ENCODE peak calls at places on chromosomes 4 and X, in ten cellular contexts. H is lower lobe of right lung, B is neuronal stem cell, W is PC-3, L is upper lobe of left lung, D is heart left ventricle, U is stomach, S is tibial artery, N is AG04450, Z is adipocyte. V is an unnamed sample.

GRCh38 chr4:47561331-47561730 is 76.3 kb downstream of the ATP10D start:
- DNase-seq in H (no peak), B (no peak), W (no peak), L (no peak), D (no peak), U (no peak), S (no peak), N (no peak), Z (no peak), V (no peak)

GRCh38 chr4:37767546-37767945 is 58.9 kb upstream of the PGM2 start:
- DNase-seq in H (peak; percentile 87), B (no peak), W (no peak), L (no peak), D (peak; percentile 77), U (peak; percentile 77), S (peak; percentile 78), N (no peak), Z (peak; percentile 10), V (no peak)

GRCh38 chr4:179843370-179843769 is 2399.8 kb upstream of the TENM3 start:
- DNase-seq in H (no peak), B (peak; percentile 14), W (no peak), L (no peak), D (no peak), U (no peak), S (no peak), N (no peak), Z (no peak), V (no peak)

GRCh38 chr4:141599853-141600252 is 36.5 kb upstream of the IL15 start:
- DNase-seq in H (no peak), B (no peak), W (peak; percentile 26), L (no peak), D (no peak), U (no peak), S (no peak), N (no peak), Z (peak; percentile 29), V (no peak)

GRCh38 chr4:177369372-177369771 is 59.7 kb downstream of the NEIL3 start:
- DNase-seq in H (no peak), B (no peak), W (no peak), L (no peak), D (no peak), U (no peak), S (no peak), N (peak; percentile 60), Z (peak; percentile 68), V (no peak)

GRCh38 chr4:133618963-133619362 is 469.9 kb downstream of the PCDH10 start:
- DNase-seq in H (no peak), B (no peak), W (no peak), L (no peak), D (no peak), U (no peak), S (no peak), N (no peak), Z (no peak), V (no peak)

GRCh38 chr4:154490589-154491340 is 834 bp downstream of the DCHS2 start:
- DNase-seq in H (no peak), B (no peak), W (no peak), L (peak; percentile 84), D (no peak), U (no peak), S (no peak), N (no peak), Z (no peak), V (peak; percentile 16)

GRCh38 chr4:2402053-2402452 is 16.4 kb downstream of the ZFYVE28 start:
- DNase-seq in H (peak; percentile 68), B (peak; percentile 67), W (peak; percentile 23), L (peak; percentile 86), D (peak; percentile 76), U (peak; percentile 81), S (no peak), N (no peak), Z (peak; percentile 45), V (peak; percentile 14)

GRCh38 chrX:110003167-110004156 is 548 bp downstream of the TMEM164 start:
- DNase-seq in H (peak; percentile 51), B (no peak), W (no peak), L (peak; percentile 40), D (peak; percentile 31), U (peak; percentile 39), S (no peak), N (no peak), Z (peak; percentile 46), V (no peak)

GRCh38 chrX:131675596-131676194 is 131.8 kb downstream of the OR13H1 start:
- DNase-seq in H (no peak), B (peak; percentile 3), W (peak; percentile 45), L (no peak), D (no peak), U (no peak), S (no peak), N (no peak), Z (peak; percentile 4), V (no peak)

GRCh38 chrX:65581661-65582339 is 47.2 kb upstream of the LAS1L start:
- DNase-seq in H (no peak), B (peak; percentile 36), W (peak; percentile 85), L (no peak), D (peak; percentile 49), U (peak; percentile 65), S (peak; percentile 68), N (peak; percentile 16), Z (peak; percentile 80), V (peak; percentile 63)

GRCh38 chrX:39834600-39834999 is 263.2 kb downstream of the BCOR start:
- DNase-seq in H (no peak), B (no peak), W (no peak), L (no peak), D (no peak), U (no peak), S (no peak), N (no peak), Z (no peak), V (no peak)

GRCh38 chr4:2860391-2861348 is 17.0 kb downstream of the ADD1 start:
- DNase-seq in H (peak; percentile 67), B (no peak), W (no peak), L (no peak), D (peak; percentile 68), U (no peak), S (no peak), N (no peak), Z (peak; percentile 65), V (no peak)

GRCh38 chr4:43458293-43458692 is 565.8 kb downstream of the GRXCR1 start:
- DNase-seq in H (no peak), B (no peak), W (no peak), L (no peak), D (no peak), U (no peak), S (no peak), N (no peak), Z (no peak), V (no peak)

GRCh38 chr4:172619798-172620197 is 548.8 kb upstream of the GALNT7 start:
- DNase-seq in H (no peak), B (no peak), W (no peak), L (no peak), D (no peak), U (no peak), S (no peak), N (no peak), Z (no peak), V (no peak)

GRCh38 chrX:152600853-152601635 is 36.7 kb upstream of the GABRQ start:
- DNase-seq in H (no peak), B (peak; percentile 36), W (no peak), L (no peak), D (no peak), U (no peak), S (no peak), N (no peak), Z (no peak), V (no peak)

GRCh38 chr4:107666134-107666533 is 53.9 kb downstream of the PAPSS1 start:
- DNase-seq in H (no peak), B (no peak), W (peak; percentile 23), L (no peak), D (no peak), U (no peak), S (no peak), N (peak; percentile 18), Z (peak; percentile 80), V (no peak)

GRCh38 chrX:115413246-115413878 is 123.8 kb downstream of the LUZP4 start:
- DNase-seq in H (no peak), B (no peak), W (peak; percentile 47), L (no peak), D (no peak), U (no peak), S (no peak), N (no peak), Z (peak; percentile 65), V (no peak)
- H3K4me3 ChIP-seq in H (no peak overlapping the region), B (no peak overlapping the region), W (no peak overlapping the region), L (no peak overlapping the region), D (no peak overlapping the region), U (no peak overlapping the region), S (no peak overlapping the region), N (peak overlapping the region; percentile 10), Z (no peak overlapping the region), V (no peak overlapping the region)

DNA sequence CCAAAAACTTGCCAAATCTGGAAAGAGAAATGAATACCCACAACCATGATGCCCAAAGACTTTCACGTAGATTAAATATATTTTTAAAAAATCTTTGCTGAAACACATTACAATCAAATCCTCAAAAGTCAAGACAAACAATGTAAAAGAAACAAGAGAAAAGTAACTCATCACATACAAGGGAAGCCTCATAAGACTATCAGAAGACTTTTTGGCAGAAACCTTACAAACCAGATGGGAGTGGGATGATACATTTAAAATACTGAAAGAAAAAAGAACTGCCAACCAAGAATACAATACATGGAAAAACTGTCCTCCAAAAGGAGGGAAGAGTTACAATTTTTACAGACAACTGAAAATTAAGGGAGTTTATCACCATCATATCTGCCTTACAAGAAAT is 319.0 kb upstream of the INTU start:
- DNase-seq in H (no peak), B (no peak), W (no peak), L (no peak), D (no peak), U (no peak), S (no peak), N (no peak), Z (no peak), V (no peak)
- H3K9me3 ChIP-seq in H (peaks cover 14% of the 10 kb centered on the region), B (peaks cover 12% of the 10 kb centered on the region), W (no peaks in the 10 kb centered on the region), L (peaks cover 11% of the 10 kb centered on the region), D (peaks cover 41% of the 10 kb centered on the region), U (peaks cover 18% of the 10 kb centered on the region), S (no peaks in the 10 kb centered on the region), N (no peaks in the 10 kb centered on the region), Z (peaks cover 26% of the 10 kb centered on the region), V (peaks cover 8% of the 10 kb centered on the region)

DNA sequence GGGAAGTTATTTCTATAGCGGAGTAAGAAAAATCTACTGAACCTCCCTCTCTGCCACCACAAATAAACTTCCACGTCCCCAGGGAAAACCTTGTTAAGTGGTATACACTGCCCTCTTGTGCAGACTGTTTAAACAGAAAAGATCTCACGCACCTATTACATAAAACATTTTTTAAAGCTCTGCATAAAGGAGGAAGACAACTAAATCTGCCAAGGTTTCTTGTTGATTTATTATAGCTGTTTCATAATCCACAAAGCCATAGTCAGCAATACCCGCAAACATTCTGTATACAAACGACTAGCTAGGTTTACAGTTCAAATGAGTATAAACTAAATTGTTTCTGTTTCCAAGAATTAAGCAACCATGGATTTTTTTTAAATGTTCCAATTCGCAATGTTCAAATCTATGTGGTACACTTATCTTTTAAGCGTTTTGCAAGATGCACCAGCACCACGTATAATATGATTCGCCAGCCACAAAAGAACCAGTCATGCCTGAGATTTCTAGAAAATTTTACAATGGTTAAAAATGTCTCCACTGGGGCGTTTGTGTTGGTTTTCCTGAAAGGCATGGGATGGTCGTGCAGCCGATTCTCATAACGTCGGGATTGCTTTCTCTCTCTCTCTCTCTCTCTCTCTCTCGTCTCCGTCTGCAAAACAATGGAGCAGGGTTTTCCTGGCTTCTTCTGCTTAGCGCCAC is 164.6 kb downstream of the PRKX start:
- DNase-seq in H (no peak), B (peak; percentile 0), W (peak; percentile 48), L (no peak), D (no peak), U (no peak), S (no peak), N (peak; percentile 62), Z (peak; percentile 89), V (no peak)
- H3K4me3 ChIP-seq in H (peak overlapping the region; percentile 14), B (no peak overlapping the region), W (peak overlapping the region; percentile 46), L (no peak overlapping the region), D (peak overlapping the region; percentile 19), U (no peak overlapping the region), S (peak overlapping the region; percentile 22), N (peak overlapping the region; percentile 40), Z (peak overlapping the region; percentile 66), V (no peak overlapping the region)

GRCh38 chrX:56130013-56130412 is 102.1 kb upstream of the KLF8 start:
- DNase-seq in H (no peak), B (no peak), W (no peak), L (no peak), D (no peak), U (no peak), S (no peak), N (no peak), Z (no peak), V (no peak)
- H3K9me3 ChIP-seq in H (no peaks in the 10 kb centered on the region), B (no peaks in the 10 kb centered on the region), W (no peaks in the 10 kb centered on the region), L (no peaks in the 10 kb centered on the region), D (no peaks in the 10 kb centered on the region), U (peaks cover 19% of the 10 kb centered on the region), S (no peaks in the 10 kb centered on the region), N (no peaks in the 10 kb centered on the region), Z (peaks cover 27% of the 10 kb centered on the region), V (peaks cover 6% of the 10 kb centered on the region)

V was measured in CD4-positive, CD25-positive, alpha-beta regulatory T cell.